ENCODE peak calls at places on chromosome 9, in four cellular contexts. X is K562, C is WTC11, V is HepG2. U is an unnamed sample.

GRCh38 chr9:104961238-104961637 is 33.3 kb upstream of the ABCA1 start:
- DNase-seq in X (peak), V (peak), C (peak), U (peak)

GRCh38 chr9:96618209-96619108 is 1.2 kb downstream of the CDC14B start:
- DNase-seq in X (peak), V (peak), C (peak), U (peak)

GRCh38 chr9:134852906-134853654 is 27.5 kb upstream of the FCN2 start:
- DNase-seq in V (no peak), C (no peak), X (no peak), U (no peak)

GRCh38 chr9:38228331-38229122 is 159.5 kb upstream of the SHB start:
- DNase-seq in C (no peak), V (no peak), X (no peak), U (no peak)

GRCh38 chr9:4596165-4596922 is 65.8 kb upstream of the PLPP6 start:
- DNase-seq in C (no peak), X (no peak), V (no peak), U (no peak)

GRCh38 chr9:83060557-83060956 is 2.4 kb downstream of the RASEF start:
- DNase-seq in C (no peak), X (no peak), V (no peak), U (no peak)

GRCh38 chr9:104362912-104363472 is 141.1 kb upstream of the OR13F1 start:
- DNase-seq in C (no peak), X (no peak), V (no peak), U (no peak)

GRCh38 chr9:131165523-131165922 is 40.1 kb downstream of the NUP214 start:
- DNase-seq in C (no peak), X (no peak), V (no peak), U (no peak)

GRCh38 chr9:134690946-134691694 is 49.5 kb downstream of the COL5A1 start:
- DNase-seq in C (no peak), X (no peak), V (no peak), U (no peak)

GRCh38 chr9:134740071-134740470 is 98.5 kb downstream of the COL5A1 start:
- DNase-seq in C (no peak), X (no peak), V (no peak), U (no peak)

GRCh38 chr9:15211994-15212501 is 95.0 kb downstream of the TTC39B start:
- DNase-seq in X (no peak), V (peak), C (no peak), U (no peak)

GRCh38 chr9:878239-878638 is 36.7 kb downstream of the DMRT1 start:
- DNase-seq in X (no peak), V (no peak), C (no peak), U (no peak)

GRCh38 chr9:8778356-8778755 is 978.8 kb upstream of the DMAC1 start:
- DNase-seq in V (no peak), X (no peak), C (no peak), U (no peak)

GRCh38 chr9:37540634-37541033 is 35.5 kb downstream of the FBXO10 start:
- DNase-seq in V (no peak), C (no peak), X (no peak), U (no peak)

GRCh38 chr9:127828262-127829031 is 25.8 kb downstream of the FPGS start:
- DNase-seq in C (peak), V (peak), X (peak), U (peak)

GRCh38 chr9:133527444-133527920 is 2.7 kb upstream of the MYMK start:
- DNase-seq in V (no peak), C (peak), X (no peak), U (no peak)

GRCh38 chr9:99595796-99596195 is 225.9 kb upstream of the NR4A3 start:
- DNase-seq in V (no peak), C (no peak), X (no peak), U (no peak)

GRCh38 chr9:123599781-123600180 is 243.8 kb downstream of the CRB2 start:
- DNase-seq in X (no peak), V (no peak), C (no peak), U (no peak)

DNA sequence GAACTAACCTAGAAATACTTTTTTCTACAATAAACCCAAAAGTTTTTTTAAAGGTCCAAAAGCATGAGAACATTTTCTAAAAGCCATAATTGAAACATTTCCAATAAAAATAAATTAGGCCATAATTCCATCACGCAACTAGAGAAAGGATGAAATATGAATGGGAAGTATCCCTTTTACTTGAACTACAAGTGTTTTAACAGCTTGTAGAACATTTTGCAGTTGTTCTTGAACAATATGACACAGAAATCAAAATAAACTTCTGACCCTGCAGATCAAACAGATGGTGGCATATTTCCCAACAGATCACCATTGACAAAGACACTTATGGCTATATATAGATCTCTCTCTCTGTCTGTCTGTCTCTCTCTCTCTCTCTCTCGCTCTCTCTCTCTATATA is 624.4 kb downstream of the PSAT1 start:
- DNase-seq in V (no peak), X (no peak), C (no peak), U (no peak)
- TF ChIP-seq ELF4 in V (no peak), X (no peak), C (no peak), U (no peak)

DNA sequence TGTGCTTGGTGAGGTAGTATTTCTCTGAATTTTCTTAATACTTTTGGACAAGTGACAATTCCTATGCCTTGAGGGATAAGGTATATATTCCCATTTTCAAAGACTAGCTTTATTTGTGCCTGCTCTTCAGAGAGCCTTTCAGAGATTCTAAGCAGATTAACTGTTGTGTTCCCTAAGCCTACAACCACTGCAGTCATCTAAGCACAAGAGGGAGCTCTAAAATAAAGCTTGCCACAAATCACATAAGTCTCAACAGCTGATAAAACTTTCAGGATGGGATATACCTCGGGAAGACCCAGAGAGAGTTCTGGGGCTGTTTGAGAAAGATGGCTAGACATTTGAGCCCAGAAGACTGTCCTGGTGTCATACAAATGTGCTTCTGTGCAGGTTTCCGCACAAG is 157.3 kb downstream of the CYLC2 start:
- DNase-seq in C (no peak), X (no peak), V (no peak), U (peak)
- TF ChIP-seq SP1 in C (no peak), X (no peak), V (no peak), U (no peak)

DNA sequence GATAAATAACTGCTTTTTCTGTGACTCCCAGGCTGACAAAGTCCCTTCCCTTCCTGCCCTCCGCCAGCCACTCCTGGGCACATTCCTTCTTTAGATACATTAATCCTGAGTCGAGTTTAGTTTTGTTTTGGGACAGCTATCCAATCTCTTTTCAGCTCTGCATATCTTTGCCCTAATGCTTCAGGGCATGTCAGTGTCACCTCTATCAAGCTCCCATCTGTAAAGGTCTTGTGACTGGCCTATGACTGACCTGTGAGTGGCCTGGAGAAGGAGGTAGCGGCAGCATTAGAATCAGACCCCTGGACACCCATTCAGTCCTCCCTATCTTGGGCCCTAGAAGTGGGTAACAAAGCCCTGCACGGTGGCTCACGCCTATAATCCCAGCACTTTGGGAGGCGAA is 34.0 kb upstream of the KLF4 start:
- DNase-seq in C (no peak), V (no peak), X (no peak), U (no peak)
- TF ChIP-seq ELF4 in C (no peak), V (no peak), X (no peak), U (no peak)

GRCh38 chr9:101478444-101478843 is 42.9 kb upstream of the ALDOB start:
- DNase-seq in C (no peak), X (no peak), V (no peak), U (no peak)

GRCh38 chr9:101477214-101477613 is 41.6 kb upstream of the ALDOB start:
- DNase-seq in V (no peak), C (no peak), X (no peak), U (no peak)

GRCh38 chr9:101478906-101479305 is 43.3 kb upstream of the ALDOB start:
- DNase-seq in C (no peak), X (no peak), V (no peak), U (no peak)

GRCh38 chr9:101476576-101477208 is 41.1 kb upstream of the ALDOB start:
- DNase-seq in V (no peak), C (no peak), X (no peak), U (no peak)

GRCh38 chr9:101477736-101478135 is 42.2 kb upstream of the ALDOB start:
- DNase-seq in X (no peak), V (no peak), C (no peak), U (no peak)
- TF ChIP-seq SP1 in X (no peak), V (no peak), C (no peak), U (no peak)

GRCh38 chr9:114001410-114001685 is 76.8 kb downstream of the AMBP start:
- DNase-seq in X (no peak), V (no peak), C (no peak), U (no peak)

GRCh38 chr9:113999256-114000062 is 78.6 kb downstream of the AMBP start:
- DNase-seq in X (no peak), V (no peak), C (no peak), U (no peak)

GRCh38 chr9:114001794-114002261 is 76.3 kb downstream of the AMBP start:
- DNase-seq in X (no peak), C (no peak), V (no peak), U (no peak)

GRCh38 chr9:114000063-114000454 is 78.0 kb downstream of the AMBP start:
- DNase-seq in C (no peak), V (no peak), X (no peak), U (no peak)

DNA sequence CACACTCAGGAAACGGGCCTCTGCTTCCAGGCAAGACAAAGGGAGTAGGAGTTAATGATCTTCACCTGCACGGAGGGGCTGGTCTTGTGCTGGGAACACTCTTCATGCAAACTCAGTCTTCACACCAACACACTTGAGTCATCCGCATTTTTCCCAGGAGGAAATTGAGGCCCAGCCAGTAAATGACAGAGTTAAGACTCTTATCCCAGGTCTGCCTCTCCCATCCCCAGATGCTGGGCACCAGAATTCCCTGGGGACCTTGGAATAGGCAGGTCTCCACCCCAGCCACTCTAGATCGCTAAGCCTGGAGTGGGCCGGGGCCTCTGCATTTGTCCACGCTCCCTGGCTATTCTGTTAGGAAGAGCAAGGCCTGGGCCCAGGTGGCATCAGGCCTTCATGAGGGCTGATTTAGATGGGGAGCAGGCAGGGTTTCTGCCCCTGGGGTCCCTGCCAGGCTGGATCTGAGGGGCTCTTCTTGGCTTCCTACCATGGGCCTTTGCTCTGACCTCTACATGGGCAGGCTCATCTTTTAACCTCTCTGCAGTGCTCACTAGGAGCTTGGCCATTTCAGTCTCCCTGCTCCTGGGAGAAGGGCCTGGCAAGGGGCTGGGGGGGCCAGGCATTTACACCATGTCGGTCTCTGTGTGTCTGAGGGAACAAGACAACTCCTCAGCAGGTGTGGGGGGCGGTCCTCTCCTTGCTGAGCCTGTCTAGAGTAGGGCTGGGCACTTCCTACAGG is 77.3 kb downstream of the AMBP start:
- DNase-seq in C (no peak), X (no peak), V (no peak), U (no peak)
- TF ChIP-seq ELF4 in C (no peak), X (no peak), V (no peak), U (no peak)

DNA sequence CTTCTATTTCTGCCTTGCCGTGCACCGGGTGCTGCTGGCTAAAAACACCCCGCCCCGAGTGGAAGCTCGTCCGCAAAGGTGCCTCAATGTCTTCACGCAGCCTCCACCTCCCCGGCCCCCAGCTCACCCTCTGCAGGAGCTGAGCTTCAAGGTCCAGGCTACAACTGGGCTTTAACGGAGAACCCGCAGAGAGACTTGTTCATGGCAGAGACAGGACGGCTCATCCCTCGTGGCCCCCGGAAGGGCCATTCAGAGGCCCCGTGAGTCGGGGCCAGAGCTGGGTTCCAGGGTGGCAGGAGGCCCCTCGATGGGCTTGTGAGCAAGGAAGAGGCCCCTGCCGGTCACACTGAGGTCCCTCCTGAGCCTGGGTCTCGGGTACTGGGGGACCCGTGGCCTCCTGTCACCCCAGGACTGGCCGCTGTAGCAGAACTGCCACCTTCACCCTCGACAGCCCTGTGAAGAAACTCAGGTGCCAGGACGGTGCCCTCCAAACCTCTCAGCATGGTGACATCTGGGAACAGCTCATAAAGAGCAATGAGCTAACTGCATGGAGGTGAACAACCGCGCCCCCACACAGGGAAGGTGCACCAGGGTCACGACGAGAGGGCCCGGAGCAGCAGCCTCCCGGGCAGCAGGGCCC is 58.0 kb upstream of the UBAC1 start:
- DNase-seq in V (no peak), X (no peak), C (no peak), U (no peak)
- TF ChIP-seq SP1 in V (no peak), X (no peak), C (no peak), U (no peak)

GRCh38 chr9:86040281-86041155 is 58.8 kb downstream of the GOLM1 start:
- DNase-seq in V (no peak), C (no peak), X (no peak), U (no peak)

GRCh38 chr9:86035827-86036440 is 63.4 kb downstream of the GOLM1 start:
- DNase-seq in X (no peak), C (no peak), V (no peak), U (no peak)

GRCh38 chr9:86034863-86035734 is 64.3 kb downstream of the GOLM1 start:
- DNase-seq in C (peak), X (peak), V (peak), U (peak)

GRCh38 chr9:86041331-86041741 is 58.0 kb downstream of the GOLM1 start:
- DNase-seq in X (no peak), C (no peak), V (no peak), U (peak)

DNA sequence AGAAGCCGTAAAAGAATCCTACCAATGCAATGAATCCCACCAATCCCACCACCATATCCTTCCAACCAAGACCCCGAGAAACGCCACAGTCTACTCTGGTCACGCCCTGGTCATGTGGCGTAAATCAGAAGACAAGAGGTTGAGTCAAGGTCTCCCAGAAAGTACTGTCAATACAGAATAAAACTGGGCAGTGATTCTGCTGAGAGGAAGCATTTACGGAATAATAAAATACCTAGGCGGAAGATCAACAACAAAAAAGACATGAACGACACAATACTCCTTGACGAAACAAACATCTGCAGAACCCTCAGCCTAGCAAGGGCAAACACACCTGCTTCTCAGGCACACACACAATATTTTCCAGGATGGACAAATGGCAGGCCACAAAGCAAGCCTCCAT is 62.8 kb downstream of the GOLM1 start:
- DNase-seq in C (no peak), X (no peak), V (no peak), U (no peak)
- TF ChIP-seq ELF4 in C (no peak), X (no peak), V (no peak), U (no peak)

U was measured in HEK293T.